ENCODE peak calls at places on chromosomes 5 and 9, in six cellular contexts. K is EH; S is skeletal muscle cell; D is BE2C; Y is activated naive CD4-positive, alpha-beta T cell; R is stimulated activated CD8-positive, alpha-beta memory T cell treated with anti-CD3 and anti-CD28 coated beads, Interleukin-15, amount 100 ng/mL, for 4 hours. J is an unnamed sample.

GRCh38 chr9:98575379-98576346 is 133.1 kb downstream of the GABBR2 start:
- DNase-seq in K (peak), S (peak), D (no peak), Y (no peak), R (no peak), J (no peak)

GRCh38 chr9:14136646-14137370 is 177.1 kb downstream of the NFIB start:
- DNase-seq in K (no peak), S (no peak), D (no peak), Y (no peak), R (no peak), J (no peak)

GRCh38 chr9:127549771-127550170 is 62.3 kb upstream of the STXBP1 start:
- DNase-seq in K (no peak), S (no peak), D (no peak), Y (no peak), R (no peak), J (no peak)

GRCh38 chr5:83146441-83146840 is 69.1 kb downstream of the XRCC4 start:
- DNase-seq in K (no peak), S (no peak), D (no peak), Y (no peak), R (no peak), J (no peak)

GRCh38 chr9:129182625-129183494 is 4.8 kb upstream of the IER5L start:
- DNase-seq in K (peak), S (no peak), D (peak), Y (no peak), R (no peak), J (peak)

GRCh38 chr9:137273095-137273490 is 4.4 kb upstream of the TOR4A start:
- DNase-seq in K (no peak), S (no peak), D (no peak), Y (no peak), R (no peak), J (no peak)

GRCh38 chr9:36764364-36765076 is 191.8 kb downstream of the MELK start:
- DNase-seq in K (no peak), S (no peak), D (no peak), Y (no peak), R (no peak), J (peak)

GRCh38 chr5:95102080-95102479 is 182.8 kb downstream of the MCTP1 start:
- DNase-seq in K (no peak), S (no peak), D (no peak), Y (no peak), R (no peak), J (peak)

GRCh38 chr9:136947955-136948510 is 3.0 kb downstream of the C8G start:
- DNase-seq in K (peak), S (no peak), D (peak), Y (no peak), R (no peak), J (peak)

GRCh38 chr5:97231025-97231636 is 48.1 kb upstream of the RIOK2 start:
- DNase-seq in K (peak), S (peak), D (peak), Y (no peak), R (no peak), J (peak)

GRCh38 chr9:78013924-78014323 is 17.7 kb downstream of the GNAQ start:
- DNase-seq in K (peak), S (no peak), D (no peak), Y (no peak), R (no peak), J (no peak)

GRCh38 chr5:139835656-139836055 is 40.0 kb downstream of the PSD2 start:
- DNase-seq in K (no peak), S (no peak), D (no peak), Y (no peak), R (no peak), J (no peak)

GRCh38 chr5:124979174-124979573 is 232.7 kb upstream of the ZNF608 start:
- DNase-seq in K (no peak), S (no peak), D (no peak), Y (no peak), R (no peak), J (no peak)

GRCh38 chr5:156327306-156327705 is 342 bp downstream of the SGCD start:
- DNase-seq in K (peak), S (no peak), D (no peak), Y (no peak), R (no peak), J (no peak)

GRCh38 chr9:73009649-73010288 is 56.9 kb upstream of the ALDH1A1 start:
- DNase-seq in K (no peak), S (no peak), D (no peak), Y (no peak), R (no peak), J (no peak)

GRCh38 chr5:116778015-116778414 is 203.4 kb upstream of the SEMA6A start:
- DNase-seq in K (no peak), S (no peak), D (no peak), Y (no peak), R (no peak), J (peak)

GRCh38 chr9:95993342-95993741 is 117.9 kb downstream of the ERCC6L2 start:
- DNase-seq in K (no peak), S (no peak), D (no peak), Y (no peak), R (no peak), J (no peak)

GRCh38 chr9:125536184-125537152 is 170.5 kb downstream of the MAPKAP1 start:
- DNase-seq in K (peak), S (no peak), D (peak), Y (no peak), R (no peak), J (no peak)

GRCh38 chr5:90473321-90474234 is 993 bp downstream of the MBLAC2 start:
- DNase-seq in K (peak), S (no peak), D (peak), Y (no peak), R (peak), J (peak)

GRCh38 chr9:36092509-36093215 is 43.9 kb upstream of the GLIPR2 start:
- DNase-seq in K (no peak), S (no peak), D (no peak), Y (peak), R (no peak), J (no peak)

GRCh38 chr9:135968083-135968476 is 6.9 kb upstream of the UBAC1 start:
- DNase-seq in K (no peak), S (no peak), D (no peak), Y (no peak), R (no peak), J (no peak)

GRCh38 chr9:9790216-9790872 is 822.5 kb downstream of the PTPRD start:
- DNase-seq in K (no peak), S (no peak), D (peak), Y (no peak), R (no peak), J (peak)

GRCh38 chr9:123656565-123656964 is 273.4 kb downstream of the DENND1A start:
- DNase-seq in K (peak), S (no peak), D (no peak), Y (no peak), R (no peak), J (no peak)